ENCODE peak calls at places on chromosomes 13 and 19, in nine cellular contexts. M is IMR-90, A is kidney epithelial cell, X is fibroblast of lung, C is cardiac fibroblast, U is uterus, S is dorsolateral prefrontal cortex, V is GM12865, H is fibroblast of the aortic adventitia. K is an unnamed sample.
A peak's percentile ranks its signal among the peaks of the same experiment; 100 is the strongest.

GRCh38 chr13:102721800-102722231 is 27.0 kb upstream of the METTL21C start:
- DNase-seq in M (no peak), A (no peak), X (peak; percentile 8), C (peak; percentile 78), U (no peak), S (peak; percentile 62), V (peak; percentile 2), H (peak; percentile 48), K (peak; percentile 60)

GRCh38 chr13:113176292-113176691 is 17.8 kb downstream of the PROZ start:
- DNase-seq in M (no peak), A (no peak), X (no peak), C (no peak), U (no peak), S (no peak), V (peak; percentile 50), H (no peak), K (no peak)

GRCh38 chr19:5967994-5968430 is 9.9 kb downstream of the RANBP3 start:
- DNase-seq in M (peak; percentile 88), A (peak; percentile 63), X (peak; percentile 73), C (peak; percentile 92), U (no peak), S (peak; percentile 70), V (peak; percentile 74), H (peak; percentile 85), K (peak; percentile 92)

GRCh38 chr13:28574617-28575142 is 79.8 kb upstream of the FLT1 start:
- DNase-seq in M (peak; percentile 100), A (peak; percentile 90), X (peak; percentile 96), C (peak; percentile 91), U (no peak), S (no peak), V (peak; percentile 61), H (peak; percentile 88), K (peak; percentile 94)

GRCh38 chr13:113849546-113849945 is 14.3 kb downstream of the GAS6 start:
- DNase-seq in M (no peak), A (no peak), X (peak; percentile 51), C (no peak), U (no peak), S (no peak), V (no peak), H (no peak), K (no peak)

GRCh38 chr13:112071011-112071901 is 4.3 kb downstream of the SOX1 start:
- DNase-seq in M (no peak), A (no peak), X (no peak), C (no peak), U (no peak), S (no peak), V (no peak), H (no peak), K (no peak)

GRCh38 chr13:42101821-42102580 is 53.6 kb downstream of the DGKH start:
- DNase-seq in M (no peak), A (no peak), X (peak; percentile 7), C (peak; percentile 31), U (no peak), S (no peak), V (no peak), H (no peak), K (no peak)

GRCh38 chr19:10774893-10775292 is 57.0 kb downstream of the DNM2 start:
- DNase-seq in M (no peak), A (no peak), X (no peak), C (no peak), U (no peak), S (no peak), V (no peak), H (no peak), K (no peak)

GRCh38 chr13:26629260-26629659 is 71.8 kb downstream of the WASF3 start:
- DNase-seq in M (no peak), A (no peak), X (no peak), C (no peak), U (no peak), S (no peak), V (no peak), H (no peak), K (peak; percentile 40)
- TF ChIP-seq CTCF in M (no peak), A (no peak), X (peak; percentile 6), C (peak; percentile 19), U (no peak), S (no peak), V (no peak), H (no peak), K (peak; percentile 53)

GRCh38 chr19:58468216-58468839 is 1.4 kb downstream of the ZNF324 start:
- DNase-seq in M (peak; percentile 9), A (no peak), X (no peak), C (no peak), U (no peak), S (no peak), V (no peak), H (no peak), K (peak; percentile 39)

GRCh38 chr19:58466089-58466759 is 656 bp upstream of the ZNF324 start:
- DNase-seq in M (no peak), A (no peak), X (no peak), C (no peak), U (no peak), S (no peak), V (no peak), H (no peak), K (no peak)

GRCh38 chr19:58469241-58470013 is 2.5 kb downstream of the ZNF324 start:
- DNase-seq in M (no peak), A (no peak), X (no peak), C (no peak), U (no peak), S (no peak), V (no peak), H (no peak), K (no peak)

GRCh38 chr19:58471736-58472135 is 4.4 kb upstream of the ZNF446 start:
- DNase-seq in M (no peak), A (no peak), X (no peak), C (no peak), U (no peak), S (no peak), V (no peak), H (no peak), K (no peak)

GRCh38 chr19:58466760-58467589 is at the start of gene ZNF324:
- DNase-seq in M (peak; percentile 94), A (peak; percentile 81), X (peak; percentile 93), C (peak; percentile 96), U (peak; percentile 97), S (peak; percentile 99), V (peak; percentile 98), H (peak; percentile 93), K (peak; percentile 96)
- TF ChIP-seq CTCF in M (no peak), A (no peak), X (no peak), C (no peak), U (peak; percentile 10), S (peak; percentile 34), V (no peak), H (no peak), K (peak; percentile 6)

GRCh38 chr19:14073232-14073924 is 792 bp downstream of the MISP3 start:
- DNase-seq in M (peak; percentile 82), A (no peak), X (peak; percentile 83), C (peak; percentile 79), U (peak; percentile 69), S (peak; percentile 77), V (peak; percentile 89), H (peak; percentile 82), K (peak; percentile 83)
- TF ChIP-seq CTCF in M (peak; percentile 66), A (no peak), X (no peak), C (peak; percentile 1), U (peak; percentile 93), S (peak; percentile 47), V (peak; percentile 65), H (peak; percentile 37), K (peak; percentile 9)

GRCh38 chr13:103898481-103898880 is 832.3 kb upstream of the SLC10A2 start:
- DNase-seq in M (no peak), A (no peak), X (no peak), C (no peak), U (no peak), S (no peak), V (no peak), H (no peak), K (no peak)

GRCh38 chr13:103908274-103908673 is 842.1 kb upstream of the SLC10A2 start:
- DNase-seq in M (no peak), A (no peak), X (no peak), C (no peak), U (no peak), S (no peak), V (no peak), H (no peak), K (no peak)

GRCh38 chr13:103903790-103904189 is 837.6 kb upstream of the SLC10A2 start:
- DNase-seq in M (no peak), A (no peak), X (no peak), C (no peak), U (no peak), S (no peak), V (no peak), H (no peak), K (no peak)
- TF ChIP-seq CTCF in M (no peak), A (no peak), X (no peak), C (no peak), U (no peak), S (no peak), V (no peak), H (no peak), K (no peak)

K was measured in choroid plexus epithelial cell.